ENCODE peak calls at places on chromosomes 16 and 17, in eight cellular contexts. One of them, this sample, is unnamed.

GRCh38 chr17:67080804-67081203 is 36.5 kb downstream of the CACNG1 start:
- DNase-seq in PC-3: no peak
- DNase-seq in stimulated activated CD8-positive, alpha-beta memory T cell treated with anti-CD3 and anti-CD28 coated beads, Interleukin-4, amount 100 ng/mL, for 1 hour: no peak
- DNase-seq in lung microvascular endothelial cell: no peak
- DNase-seq in pulmonary artery endothelial cell: no peak
- DNase-seq in foreskin fibroblast: no peak
- DNase-seq in M059J: no peak
- DNase-seq in NCI-H2081: no peak
- DNase-seq in this sample: no peak

GRCh38 chr17:81511800-81512559 is 619 bp downstream of the ACTG1 start:
- DNase-seq in PC-3: no peak
- DNase-seq in stimulated activated CD8-positive, alpha-beta memory T cell treated with anti-CD3 and anti-CD28 coated beads, Interleukin-4, amount 100 ng/mL, for 1 hour: no peak
- DNase-seq in lung microvascular endothelial cell: no peak
- DNase-seq in pulmonary artery endothelial cell: no peak
- DNase-seq in foreskin fibroblast: peak
- DNase-seq in M059J: no peak
- DNase-seq in NCI-H2081: no peak
- DNase-seq in this sample: no peak

GRCh38 chr17:63688396-63689020 is 11.4 kb downstream of the LIMD2 start:
- DNase-seq in PC-3: no peak
- DNase-seq in stimulated activated CD8-positive, alpha-beta memory T cell treated with anti-CD3 and anti-CD28 coated beads, Interleukin-4, amount 100 ng/mL, for 1 hour: no peak
- DNase-seq in lung microvascular endothelial cell: no peak
- DNase-seq in pulmonary artery endothelial cell: no peak
- DNase-seq in foreskin fibroblast: no peak
- DNase-seq in M059J: no peak
- DNase-seq in NCI-H2081: no peak
- DNase-seq in this sample: no peak

GRCh38 chr16:66365588-66365987 is 903 bp upstream of the CDH5 start:
- DNase-seq in PC-3: peak
- DNase-seq in stimulated activated CD8-positive, alpha-beta memory T cell treated with anti-CD3 and anti-CD28 coated beads, Interleukin-4, amount 100 ng/mL, for 1 hour: no peak
- DNase-seq in lung microvascular endothelial cell: no peak
- DNase-seq in pulmonary artery endothelial cell: no peak
- DNase-seq in foreskin fibroblast: no peak
- DNase-seq in M059J: peak
- DNase-seq in NCI-H2081: no peak
- DNase-seq in this sample: no peak

GRCh38 chr16:27177031-27177774 is 26.1 kb upstream of the KDM8 start:
- DNase-seq in PC-3: peak
- DNase-seq in stimulated activated CD8-positive, alpha-beta memory T cell treated with anti-CD3 and anti-CD28 coated beads, Interleukin-4, amount 100 ng/mL, for 1 hour: no peak
- DNase-seq in lung microvascular endothelial cell: no peak
- DNase-seq in pulmonary artery endothelial cell: no peak
- DNase-seq in foreskin fibroblast: peak
- DNase-seq in M059J: peak
- DNase-seq in NCI-H2081: no peak
- DNase-seq in this sample: no peak

GRCh38 chr17:79612468-79613194 is 1.8 kb upstream of the RBFOX3 start:
- DNase-seq in PC-3: peak
- DNase-seq in stimulated activated CD8-positive, alpha-beta memory T cell treated with anti-CD3 and anti-CD28 coated beads, Interleukin-4, amount 100 ng/mL, for 1 hour: no peak
- DNase-seq in lung microvascular endothelial cell: peak
- DNase-seq in pulmonary artery endothelial cell: peak
- DNase-seq in foreskin fibroblast: peak
- DNase-seq in M059J: peak
- DNase-seq in NCI-H2081: peak
- DNase-seq in this sample: no peak

GRCh38 chr16:13463619-13464018 is 456.3 kb upstream of the ERCC4 start:
- DNase-seq in PC-3: no peak
- DNase-seq in stimulated activated CD8-positive, alpha-beta memory T cell treated with anti-CD3 and anti-CD28 coated beads, Interleukin-4, amount 100 ng/mL, for 1 hour: no peak
- DNase-seq in lung microvascular endothelial cell: no peak
- DNase-seq in pulmonary artery endothelial cell: no peak
- DNase-seq in foreskin fibroblast: no peak
- DNase-seq in M059J: no peak
- DNase-seq in NCI-H2081: no peak
- DNase-seq in this sample: no peak

GRCh38 chr17:3892095-3892998 is 506 bp downstream of the CAMKK1 start:
- DNase-seq in PC-3: peak
- DNase-seq in stimulated activated CD8-positive, alpha-beta memory T cell treated with anti-CD3 and anti-CD28 coated beads, Interleukin-4, amount 100 ng/mL, for 1 hour: peak
- DNase-seq in lung microvascular endothelial cell: peak
- DNase-seq in pulmonary artery endothelial cell: no peak
- DNase-seq in foreskin fibroblast: peak
- DNase-seq in M059J: peak
- DNase-seq in NCI-H2081: peak
- DNase-seq in this sample: peak

GRCh38 chr16:88999457-89000206 is 22.6 kb upstream of the CBFA2T3 start:
- DNase-seq in PC-3: no peak
- DNase-seq in stimulated activated CD8-positive, alpha-beta memory T cell treated with anti-CD3 and anti-CD28 coated beads, Interleukin-4, amount 100 ng/mL, for 1 hour: no peak
- DNase-seq in lung microvascular endothelial cell: no peak
- DNase-seq in pulmonary artery endothelial cell: no peak
- DNase-seq in foreskin fibroblast: no peak
- DNase-seq in M059J: no peak
- DNase-seq in NCI-H2081: no peak
- DNase-seq in this sample: no peak

GRCh38 chr17:74012465-74012864 is 191.0 kb upstream of the RPL38 start:
- DNase-seq in PC-3: no peak
- DNase-seq in stimulated activated CD8-positive, alpha-beta memory T cell treated with anti-CD3 and anti-CD28 coated beads, Interleukin-4, amount 100 ng/mL, for 1 hour: peak
- DNase-seq in lung microvascular endothelial cell: no peak
- DNase-seq in pulmonary artery endothelial cell: no peak
- DNase-seq in foreskin fibroblast: no peak
- DNase-seq in M059J: no peak
- DNase-seq in NCI-H2081: peak
- DNase-seq in this sample: no peak

GRCh38 chr16:80150978-80151705 is 389.7 kb upstream of the DYNLRB2 start:
- DNase-seq in PC-3: no peak
- DNase-seq in stimulated activated CD8-positive, alpha-beta memory T cell treated with anti-CD3 and anti-CD28 coated beads, Interleukin-4, amount 100 ng/mL, for 1 hour: no peak
- DNase-seq in lung microvascular endothelial cell: no peak
- DNase-seq in pulmonary artery endothelial cell: no peak
- DNase-seq in foreskin fibroblast: peak
- DNase-seq in M059J: peak
- DNase-seq in NCI-H2081: no peak
- DNase-seq in this sample: no peak

GRCh38 chr17:5541610-5542202 is 42.6 kb downstream of the NLRP1 start:
- DNase-seq in PC-3: no peak
- DNase-seq in stimulated activated CD8-positive, alpha-beta memory T cell treated with anti-CD3 and anti-CD28 coated beads, Interleukin-4, amount 100 ng/mL, for 1 hour: no peak
- DNase-seq in lung microvascular endothelial cell: no peak
- DNase-seq in pulmonary artery endothelial cell: no peak
- DNase-seq in foreskin fibroblast: no peak
- DNase-seq in M059J: no peak
- DNase-seq in NCI-H2081: no peak
- DNase-seq in this sample: no peak

GRCh38 chr17:77749316-77749715 is 209.2 kb upstream of the TNRC6C start:
- DNase-seq in PC-3: no peak
- DNase-seq in stimulated activated CD8-positive, alpha-beta memory T cell treated with anti-CD3 and anti-CD28 coated beads, Interleukin-4, amount 100 ng/mL, for 1 hour: no peak
- DNase-seq in lung microvascular endothelial cell: no peak
- DNase-seq in pulmonary artery endothelial cell: no peak
- DNase-seq in foreskin fibroblast: no peak
- DNase-seq in M059J: no peak
- DNase-seq in NCI-H2081: no peak
- DNase-seq in this sample: no peak

GRCh38 chr16:87762071-87762571 is 3.7 kb downstream of the KLHDC4 start:
- DNase-seq in PC-3: no peak
- DNase-seq in stimulated activated CD8-positive, alpha-beta memory T cell treated with anti-CD3 and anti-CD28 coated beads, Interleukin-4, amount 100 ng/mL, for 1 hour: peak
- DNase-seq in lung microvascular endothelial cell: no peak
- DNase-seq in pulmonary artery endothelial cell: no peak
- DNase-seq in foreskin fibroblast: no peak
- DNase-seq in M059J: no peak
- DNase-seq in NCI-H2081: no peak
- DNase-seq in this sample: no peak

GRCh38 chr16:21566891-21567414 is 32.4 kb upstream of the METTL9 start:
- DNase-seq in PC-3: no peak
- DNase-seq in stimulated activated CD8-positive, alpha-beta memory T cell treated with anti-CD3 and anti-CD28 coated beads, Interleukin-4, amount 100 ng/mL, for 1 hour: no peak
- DNase-seq in lung microvascular endothelial cell: no peak
- DNase-seq in pulmonary artery endothelial cell: no peak
- DNase-seq in foreskin fibroblast: no peak
- DNase-seq in M059J: no peak
- DNase-seq in NCI-H2081: no peak
- DNase-seq in this sample: no peak

GRCh38 chr17:7467498-7467897 is 11.9 kb downstream of the ZBTB4 start:
- DNase-seq in PC-3: no peak
- DNase-seq in stimulated activated CD8-positive, alpha-beta memory T cell treated with anti-CD3 and anti-CD28 coated beads, Interleukin-4, amount 100 ng/mL, for 1 hour: no peak
- DNase-seq in lung microvascular endothelial cell: no peak
- DNase-seq in pulmonary artery endothelial cell: no peak
- DNase-seq in foreskin fibroblast: no peak
- DNase-seq in M059J: no peak
- DNase-seq in NCI-H2081: no peak
- DNase-seq in this sample: no peak

GRCh38 chr16:27498426-27498825 is 51.3 kb downstream of the GTF3C1 start:
- DNase-seq in PC-3: no peak
- DNase-seq in stimulated activated CD8-positive, alpha-beta memory T cell treated with anti-CD3 and anti-CD28 coated beads, Interleukin-4, amount 100 ng/mL, for 1 hour: no peak
- DNase-seq in lung microvascular endothelial cell: no peak
- DNase-seq in pulmonary artery endothelial cell: no peak
- DNase-seq in foreskin fibroblast: no peak
- DNase-seq in M059J: no peak
- DNase-seq in NCI-H2081: no peak
- DNase-seq in this sample: no peak

GRCh38 chr16:73956592-73957495 is 339.8 kb upstream of the PSMD7 start:
- DNase-seq in PC-3: peak
- DNase-seq in stimulated activated CD8-positive, alpha-beta memory T cell treated with anti-CD3 and anti-CD28 coated beads, Interleukin-4, amount 100 ng/mL, for 1 hour: no peak
- DNase-seq in lung microvascular endothelial cell: peak
- DNase-seq in pulmonary artery endothelial cell: no peak
- DNase-seq in foreskin fibroblast: peak
- DNase-seq in M059J: peak
- DNase-seq in NCI-H2081: peak
- DNase-seq in this sample: peak

GRCh38 chr16:28321700-28322411 is 29.5 kb downstream of the SBK1 start:
- DNase-seq in PC-3: peak
- DNase-seq in stimulated activated CD8-positive, alpha-beta memory T cell treated with anti-CD3 and anti-CD28 coated beads, Interleukin-4, amount 100 ng/mL, for 1 hour: no peak
- DNase-seq in lung microvascular endothelial cell: peak
- DNase-seq in pulmonary artery endothelial cell: no peak
- DNase-seq in foreskin fibroblast: peak
- DNase-seq in M059J: no peak
- DNase-seq in NCI-H2081: no peak
- DNase-seq in this sample: peak

GRCh38 chr17:1545618-1546017 is 17.0 kb downstream of the PITPNA start:
- DNase-seq in PC-3: no peak
- DNase-seq in stimulated activated CD8-positive, alpha-beta memory T cell treated with anti-CD3 and anti-CD28 coated beads, Interleukin-4, amount 100 ng/mL, for 1 hour: no peak
- DNase-seq in lung microvascular endothelial cell: no peak
- DNase-seq in pulmonary artery endothelial cell: no peak
- DNase-seq in foreskin fibroblast: no peak
- DNase-seq in M059J: no peak
- DNase-seq in NCI-H2081: no peak
- DNase-seq in this sample: no peak

GRCh38 chr17:39156491-39156890 is 5.1 kb upstream of the PLXDC1 start:
- DNase-seq in PC-3: no peak
- DNase-seq in stimulated activated CD8-positive, alpha-beta memory T cell treated with anti-CD3 and anti-CD28 coated beads, Interleukin-4, amount 100 ng/mL, for 1 hour: no peak
- DNase-seq in lung microvascular endothelial cell: no peak
- DNase-seq in pulmonary artery endothelial cell: no peak
- DNase-seq in foreskin fibroblast: no peak
- DNase-seq in M059J: no peak
- DNase-seq in NCI-H2081: no peak
- DNase-seq in this sample: no peak

GRCh38 chr17:74569392-74570003 is 2.2 kb upstream of the CD300H start:
- DNase-seq in PC-3: peak
- DNase-seq in stimulated activated CD8-positive, alpha-beta memory T cell treated with anti-CD3 and anti-CD28 coated beads, Interleukin-4, amount 100 ng/mL, for 1 hour: no peak
- DNase-seq in lung microvascular endothelial cell: no peak
- DNase-seq in pulmonary artery endothelial cell: no peak
- DNase-seq in foreskin fibroblast: peak
- DNase-seq in M059J: peak
- DNase-seq in NCI-H2081: no peak
- DNase-seq in this sample: peak

GRCh38 chr17:62900096-62900495 is 65.9 kb upstream of the TANC2 start:
- DNase-seq in PC-3: no peak
- DNase-seq in stimulated activated CD8-positive, alpha-beta memory T cell treated with anti-CD3 and anti-CD28 coated beads, Interleukin-4, amount 100 ng/mL, for 1 hour: no peak
- DNase-seq in lung microvascular endothelial cell: no peak
- DNase-seq in pulmonary artery endothelial cell: no peak
- DNase-seq in foreskin fibroblast: no peak
- DNase-seq in M059J: no peak
- DNase-seq in NCI-H2081: no peak
- DNase-seq in this sample: no peak

GRCh38 chr17:1905190-1905919 is 75.5 kb downstream of the RPA1 start:
- DNase-seq in PC-3: no peak
- DNase-seq in stimulated activated CD8-positive, alpha-beta memory T cell treated with anti-CD3 and anti-CD28 coated beads, Interleukin-4, amount 100 ng/mL, for 1 hour: no peak
- DNase-seq in lung microvascular endothelial cell: no peak
- DNase-seq in pulmonary artery endothelial cell: no peak
- DNase-seq in foreskin fibroblast: peak
- DNase-seq in M059J: no peak
- DNase-seq in NCI-H2081: peak
- DNase-seq in this sample: no peak

GRCh38 chr17:37697331-37697730 is 47.5 kb downstream of the HNF1B start:
- DNase-seq in PC-3: no peak
- DNase-seq in stimulated activated CD8-positive, alpha-beta memory T cell treated with anti-CD3 and anti-CD28 coated beads, Interleukin-4, amount 100 ng/mL, for 1 hour: no peak
- DNase-seq in lung microvascular endothelial cell: no peak
- DNase-seq in pulmonary artery endothelial cell: no peak
- DNase-seq in foreskin fibroblast: no peak
- DNase-seq in M059J: no peak
- DNase-seq in NCI-H2081: no peak
- DNase-seq in this sample: no peak

GRCh38 chr17:7834891-7835817 is 1.1 kb downstream of the KDM6B start:
- DNase-seq in PC-3: peak
- DNase-seq in stimulated activated CD8-positive, alpha-beta memory T cell treated with anti-CD3 and anti-CD28 coated beads, Interleukin-4, amount 100 ng/mL, for 1 hour: peak
- DNase-seq in lung microvascular endothelial cell: peak
- DNase-seq in pulmonary artery endothelial cell: peak
- DNase-seq in foreskin fibroblast: peak
- DNase-seq in M059J: peak
- DNase-seq in NCI-H2081: peak
- DNase-seq in this sample: peak

GRCh38 chr16:3856367-3857141 is 24.0 kb downstream of the CREBBP start:
- DNase-seq in PC-3: no peak
- DNase-seq in stimulated activated CD8-positive, alpha-beta memory T cell treated with anti-CD3 and anti-CD28 coated beads, Interleukin-4, amount 100 ng/mL, for 1 hour: no peak
- DNase-seq in lung microvascular endothelial cell: no peak
- DNase-seq in pulmonary artery endothelial cell: no peak
- DNase-seq in foreskin fibroblast: no peak
- DNase-seq in M059J: no peak
- DNase-seq in NCI-H2081: no peak
- DNase-seq in this sample: no peak

GRCh38 chr16:10988164-10988803 is 43.9 kb downstream of the CLEC16A start:
- DNase-seq in PC-3: peak
- DNase-seq in stimulated activated CD8-positive, alpha-beta memory T cell treated with anti-CD3 and anti-CD28 coated beads, Interleukin-4, amount 100 ng/mL, for 1 hour: no peak
- DNase-seq in lung microvascular endothelial cell: peak
- DNase-seq in pulmonary artery endothelial cell: no peak
- DNase-seq in foreskin fibroblast: no peak
- DNase-seq in M059J: no peak
- DNase-seq in NCI-H2081: no peak
- DNase-seq in this sample: no peak

GRCh38 chr16:31010539-31010938 is at the start of gene STX1B:
- DNase-seq in PC-3: no peak
- DNase-seq in stimulated activated CD8-positive, alpha-beta memory T cell treated with anti-CD3 and anti-CD28 coated beads, Interleukin-4, amount 100 ng/mL, for 1 hour: peak
- DNase-seq in lung microvascular endothelial cell: no peak
- DNase-seq in pulmonary artery endothelial cell: no peak
- DNase-seq in foreskin fibroblast: peak
- DNase-seq in M059J: no peak
- DNase-seq in NCI-H2081: no peak
- DNase-seq in this sample: no peak

GRCh38 chr16:69150146-69150865 is 17.9 kb downstream of the UTP4 start:
- DNase-seq in PC-3: peak
- DNase-seq in stimulated activated CD8-positive, alpha-beta memory T cell treated with anti-CD3 and anti-CD28 coated beads, Interleukin-4, amount 100 ng/mL, for 1 hour: peak
- DNase-seq in lung microvascular endothelial cell: peak
- DNase-seq in pulmonary artery endothelial cell: peak
- DNase-seq in foreskin fibroblast: peak
- DNase-seq in M059J: peak
- DNase-seq in NCI-H2081: peak
- DNase-seq in this sample: no peak

GRCh38 chr16:68117884-68118283 is 32.7 kb downstream of the NFATC3 start:
- DNase-seq in PC-3: no peak
- DNase-seq in stimulated activated CD8-positive, alpha-beta memory T cell treated with anti-CD3 and anti-CD28 coated beads, Interleukin-4, amount 100 ng/mL, for 1 hour: no peak
- DNase-seq in lung microvascular endothelial cell: no peak
- DNase-seq in pulmonary artery endothelial cell: no peak
- DNase-seq in foreskin fibroblast: no peak
- DNase-seq in M059J: no peak
- DNase-seq in NCI-H2081: no peak
- DNase-seq in this sample: no peak

GRCh38 chr17:39659286-39660010 is 5.7 kb upstream of the TCAP start:
- DNase-seq in PC-3: no peak
- DNase-seq in stimulated activated CD8-positive, alpha-beta memory T cell treated with anti-CD3 and anti-CD28 coated beads, Interleukin-4, amount 100 ng/mL, for 1 hour: no peak
- DNase-seq in lung microvascular endothelial cell: peak
- DNase-seq in pulmonary artery endothelial cell: peak
- DNase-seq in foreskin fibroblast: no peak
- DNase-seq in M059J: no peak
- DNase-seq in NCI-H2081: no peak
- DNase-seq in this sample: no peak

GRCh38 chr16:73066321-73066926 is 18.5 kb upstream of the ZFHX3 start:
- DNase-seq in PC-3: no peak
- DNase-seq in stimulated activated CD8-positive, alpha-beta memory T cell treated with anti-CD3 and anti-CD28 coated beads, Interleukin-4, amount 100 ng/mL, for 1 hour: no peak
- DNase-seq in lung microvascular endothelial cell: no peak
- DNase-seq in pulmonary artery endothelial cell: no peak
- DNase-seq in foreskin fibroblast: no peak
- DNase-seq in M059J: no peak
- DNase-seq in NCI-H2081: no peak
- DNase-seq in this sample: no peak

GRCh38 chr17:75869282-75870141 is 8.9 kb downstream of the TRIM47 start:
- DNase-seq in PC-3: no peak
- DNase-seq in stimulated activated CD8-positive, alpha-beta memory T cell treated with anti-CD3 and anti-CD28 coated beads, Interleukin-4, amount 100 ng/mL, for 1 hour: no peak
- DNase-seq in lung microvascular endothelial cell: peak
- DNase-seq in pulmonary artery endothelial cell: no peak
- DNase-seq in foreskin fibroblast: peak
- DNase-seq in M059J: peak
- DNase-seq in NCI-H2081: no peak
- DNase-seq in this sample: no peak